ENCODE peak calls at places on chromosomes 11 and 22, in nine cellular contexts. Q is K562, M is A549, R is suprapubic skin, W is stomach, E is H1, P is sigmoid colon, B is transverse colon, U is SK-N-SH. H is an unnamed sample.

GRCh38 chr11:102385053-102385976 is 38.3 kb downstream of the BIRC2 start:
- DNase-seq in R (no peak), W (no peak), P (no peak), B (no peak), Q (peak; percentile 48), U (no peak), M (no peak), E (no peak), H (no peak)

GRCh38 chr11:117426297-117426685 is 98.6 kb downstream of the CEP164 start:
- DNase-seq in U (peak; percentile 91), E (peak; percentile 57), P (peak; percentile 82), M (peak; percentile 44), W (peak; percentile 60), R (peak; percentile 77), Q (peak; percentile 76), B (peak; percentile 64), H (peak; percentile 79)

GRCh38 chr11:102047305-102047924 is at the start of gene CFAP300:
- DNase-seq in W (peak; percentile 82), U (peak; percentile 55), Q (peak; percentile 12), M (peak; percentile 86), B (peak; percentile 85), P (peak; percentile 94), R (peak; percentile 93), E (peak; percentile 15), H (peak; percentile 86)

GRCh38 chr22:47446821-47447810 is 684.7 kb downstream of the TBC1D22A start:
- DNase-seq in U (no peak), B (no peak), M (no peak), E (no peak), W (no peak), Q (no peak), P (no peak), R (no peak), H (no peak)

GRCh38 chr22:40605676-40606250 is 30.8 kb downstream of the MRTFA start:
- DNase-seq in U (no peak), Q (no peak), R (no peak), E (no peak), B (no peak), W (no peak), P (no peak), M (no peak), H (no peak)

GRCh38 chr11:304915-305833 is 2.4 kb upstream of the IFITM2 start:
- DNase-seq in R (no peak), E (no peak), Q (peak; percentile 79), M (peak; percentile 84), P (peak; percentile 90), W (peak; percentile 65), B (peak; percentile 75), U (peak; percentile 82), H (peak; percentile 86)

GRCh38 chr11:95912902-95913560 is 10.9 kb downstream of the MTMR2 start:
- DNase-seq in W (no peak), P (no peak), E (no peak), B (no peak), U (no peak), Q (no peak), M (no peak), R (no peak), H (no peak)

GRCh38 chr22:49269371-49269770 is 558.3 kb downstream of the BRD1 start:
- DNase-seq in B (no peak), P (no peak), M (no peak), W (no peak), U (no peak), Q (no peak), R (no peak), E (peak; percentile 53), H (no peak)

GRCh38 chr11:69150175-69150574 is 5.6 kb upstream of the SMIM38 start:
- DNase-seq in E (no peak), B (no peak), U (no peak), P (no peak), W (no peak), R (no peak), M (no peak), Q (no peak), H (no peak)

GRCh38 chr22:37223965-37224551 is 11.8 kb upstream of the SSTR3 start:
- DNase-seq in U (no peak), E (no peak), P (no peak), R (no peak), W (no peak), B (no peak), M (no peak), Q (no peak), H (no peak)

GRCh38 chr22:37221424-37222336 is 9.4 kb upstream of the SSTR3 start:
- DNase-seq in E (no peak), Q (no peak), W (no peak), P (no peak), U (no peak), R (no peak), B (no peak), M (no peak), H (no peak)

GRCh38 chr22:37224757-37225420 is 12.6 kb upstream of the SSTR3 start:
- DNase-seq in E (no peak), R (no peak), U (no peak), B (no peak), M (no peak), W (no peak), Q (no peak), P (no peak), H (no peak)

GRCh38 chr22:37220543-37220968 is 8.3 kb upstream of the SSTR3 start:
- DNase-seq in R (no peak), B (no peak), U (no peak), Q (no peak), M (no peak), P (no peak), W (no peak), E (no peak), H (no peak)

DNA sequence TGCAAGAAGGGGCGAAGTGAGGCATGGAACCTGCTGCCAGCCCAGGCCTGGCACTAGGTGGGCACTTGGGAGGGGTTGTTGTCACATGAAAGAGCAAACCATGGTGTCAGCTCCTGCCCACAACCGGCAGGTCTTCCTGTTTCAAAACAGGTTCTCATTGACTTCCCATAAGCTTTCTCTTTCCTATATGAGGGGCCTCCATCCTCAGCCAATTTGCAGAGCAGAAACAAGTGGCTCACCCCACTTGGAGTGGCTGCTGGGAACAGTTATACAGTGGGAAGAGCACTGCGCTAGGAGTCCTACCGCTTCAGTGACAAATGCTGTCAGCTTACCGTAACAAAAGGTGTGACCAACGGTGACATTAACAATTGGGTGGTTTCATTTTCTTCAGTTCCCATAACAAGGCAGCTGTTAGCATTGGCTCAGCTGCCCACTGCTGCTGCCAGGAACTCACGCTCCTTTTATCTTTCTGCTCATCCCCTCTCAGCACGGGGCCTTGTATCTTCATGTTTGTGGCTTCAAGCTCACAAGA is 10.2 kb upstream of the SSTR3 start:
- DNase-seq in P (no peak), E (no peak), B (peak; percentile 28), M (no peak), U (no peak), Q (no peak), W (no peak), R (no peak), H (no peak)
- TF ChIP-seq CTCF in P (no peak), E (no peak), B (no peak), M (no peak), U (no peak), Q (no peak), W (no peak), R (no peak), H (no peak)

DNA sequence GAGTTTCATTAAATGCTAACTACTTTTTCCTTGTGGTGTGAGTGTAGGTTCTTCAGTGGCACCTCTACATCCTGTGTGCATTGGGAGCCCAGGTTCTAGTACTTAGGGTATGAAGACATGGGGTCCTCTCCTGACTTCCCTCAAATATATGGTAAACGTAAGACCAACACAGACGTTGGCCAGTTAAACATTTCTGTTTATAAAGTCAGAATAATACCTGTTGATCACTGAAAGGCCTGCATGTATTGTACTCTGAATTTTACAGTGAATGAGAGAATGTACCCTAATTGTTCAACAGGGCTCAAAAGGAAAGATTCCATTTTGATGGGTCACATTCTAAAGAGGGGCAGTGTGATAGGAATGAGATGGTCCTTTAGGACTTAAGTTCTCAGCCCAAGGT is 3.2 kb downstream of the RPL27A start:
- DNase-seq in M (no peak), R (no peak), Q (no peak), B (no peak), P (no peak), E (no peak), W (no peak), U (no peak), H (no peak)
- H3K4me1 ChIP-seq in M (peaks cover 49% of the 10 kb centered on the region), R (peaks cover 46% of the 10 kb centered on the region), Q (peaks cover 18% of the 10 kb centered on the region), B (peaks cover 18% of the 10 kb centered on the region), P (peaks cover 23% of the 10 kb centered on the region), E (peaks cover 8% of the 10 kb centered on the region), W (peaks cover 64% of the 10 kb centered on the region), U (peaks cover 35% of the 10 kb centered on the region), H (peaks cover 10% of the 10 kb centered on the region)

GRCh38 chr11:126357055-126357962 is 1.8 kb downstream of the ST3GAL4 start:
- DNase-seq in M (no peak), W (no peak), E (no peak), P (peak; percentile 64), R (peak; percentile 53), Q (no peak), U (no peak), B (no peak), H (peak; percentile 78)

GRCh38 chr11:126355926-126356897 is 726 bp downstream of the ST3GAL4 start:
- DNase-seq in M (no peak), B (no peak), W (no peak), Q (peak; percentile 52), P (peak; percentile 80), U (peak; percentile 58), E (no peak), R (peak; percentile 71), H (peak; percentile 70)

GRCh38 chr11:126352934-126353801 is 2.3 kb upstream of the ST3GAL4 start:
- DNase-seq in B (no peak), P (no peak), U (no peak), R (peak; percentile 35), W (no peak), M (no peak), E (no peak), Q (peak; percentile 90), H (no peak)

GRCh38 chr11:126355324-126355925 is at the start of gene ST3GAL4:
- DNase-seq in E (peak; percentile 33), W (peak; percentile 65), B (peak; percentile 72), Q (peak; percentile 88), R (peak; percentile 80), U (peak; percentile 100), M (peak; percentile 74), P (peak; percentile 90), H (peak; percentile 88)

DNA sequence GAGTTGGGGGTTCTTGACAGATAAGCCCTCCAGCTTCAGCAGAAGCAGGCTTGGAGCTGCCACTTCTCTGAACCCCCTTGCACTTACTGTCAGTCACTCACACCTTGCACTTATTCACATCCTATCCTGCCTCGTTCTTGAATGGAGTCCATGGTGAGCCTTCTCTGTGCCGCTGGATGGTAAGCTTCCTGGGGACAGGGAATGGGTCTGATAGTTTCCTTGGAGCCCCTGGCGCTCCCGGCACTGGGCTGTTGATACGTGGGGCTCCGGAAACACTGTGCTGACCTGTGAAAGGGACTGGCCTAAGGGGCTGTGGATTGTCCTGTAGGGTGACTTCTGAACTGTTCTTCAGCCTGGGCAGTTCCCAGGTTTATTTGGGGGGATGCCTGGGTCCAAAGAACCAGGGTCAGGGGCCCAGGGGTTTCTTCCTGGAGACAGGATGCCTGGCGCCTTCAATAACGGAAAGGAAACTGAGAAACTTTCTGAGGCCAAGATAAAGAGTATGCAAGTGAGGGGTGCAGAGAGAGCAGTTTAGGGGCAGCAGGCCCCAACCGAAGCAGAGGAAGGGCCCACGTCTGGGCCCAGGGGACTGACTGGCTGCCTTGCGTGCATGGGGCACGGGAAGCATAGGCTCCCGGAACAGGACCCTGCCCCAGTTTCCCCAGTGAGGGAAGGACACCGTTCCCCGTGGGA is 709 bp upstream of the ST3GAL4 start:
- DNase-seq in U (no peak), E (no peak), Q (peak; percentile 55), B (no peak), P (peak; percentile 53), W (no peak), M (no peak), R (peak; percentile 53), H (peak; percentile 44)
- TF ChIP-seq EP300 in U (no peak), E (no peak), Q (no peak), B (no peak), P (no peak), W (no peak), M (no peak), R (no peak), H (no peak)

GRCh38 chr11:91261513-91261912 is 963.1 kb upstream of the FAT3 start:
- DNase-seq in M (no peak), U (no peak), P (no peak), E (no peak), B (no peak), W (no peak), R (no peak), Q (no peak), H (no peak)
- TF ChIP-seq CTCF in M (no peak), U (peak; percentile 29), P (no peak), E (peak; percentile 66), B (no peak), W (no peak), R (no peak), Q (no peak), H (no peak)

H was measured in ovary.